ENCODE peak calls at places on chromosomes 4 and X, in five cellular contexts. U is nephron progenitor cell, J is spleen, H is NB4, B is progenitor cell of endocrine pancreas. V is an unnamed sample.
A peak's percentile ranks its signal among the peaks of the same experiment; 100 is the strongest.

GRCh38 chr4:103482471-103482870 is 237.3 kb downstream of the TACR3 start:
- DNase-seq in U (no peak), H (no peak), B (no peak), J (no peak), V (no peak)

GRCh38 chr4:144591401-144591800 is 54.6 kb upstream of the HHIP start:
- DNase-seq in B (no peak), U (no peak), H (no peak), J (no peak), V (no peak)

GRCh38 chr4:61541474-61541873 is 341.3 kb downstream of the ADGRL3 start:
- DNase-seq in U (no peak), J (no peak), B (no peak), H (no peak), V (no peak)

GRCh38 chrX:31483336-31483735 is 411.5 kb upstream of the FTHL17 start:
- DNase-seq in B (no peak), J (no peak), H (no peak), U (no peak), V (no peak)

GRCh38 chr4:25861951-25862410 is 807 bp downstream of the SEL1L3 start:
- DNase-seq in J (no peak), H (peak; percentile 74), B (no peak), U (peak; percentile 33), V (no peak)

GRCh38 chr4:3302164-3302785 is 9.5 kb downstream of the RGS12 start:
- DNase-seq in H (peak; percentile 67), U (no peak), B (no peak), J (peak; percentile 87), V (no peak)

GRCh38 chrX:85084770-85085393 is 81.2 kb downstream of the APOOL start:
- DNase-seq in H (peak; percentile 32), U (peak; percentile 25), J (no peak), B (no peak), V (no peak)

GRCh38 chr4:90528551-90528950 is 401.4 kb downstream of the CCSER1 start:
- DNase-seq in J (no peak), B (no peak), H (no peak), U (no peak), V (no peak)

GRCh38 chrX:19673334-19674040 is 158.2 kb upstream of the MAP3K15 start:
- DNase-seq in J (no peak), U (no peak), B (no peak), H (peak; percentile 57), V (no peak)

GRCh38 chr4:24763631-24764302 is 31.6 kb upstream of the SOD3 start:
- DNase-seq in H (no peak), J (no peak), B (no peak), U (no peak), V (no peak)

GRCh38 chrX:48683411-48683982 is at the start of gene WAS:
- DNase-seq in J (peak; percentile 87), B (no peak), U (no peak), H (peak; percentile 89), V (no peak)

GRCh38 chrX:68683580-68683979 is 36.1 kb downstream of the STARD8 start:
- DNase-seq in H (no peak), J (no peak), B (no peak), U (no peak), V (no peak)

GRCh38 chrX:68018248-68019203 is 414.8 kb downstream of the OPHN1 start:
- DNase-seq in B (no peak), H (peak; percentile 35), U (peak; percentile 25), J (no peak), V (no peak)

GRCh38 chr4:182929296-182929695 is 12.1 kb upstream of the DCTD start:
- DNase-seq in J (no peak), B (no peak), U (no peak), H (no peak), V (no peak)

GRCh38 chr4:21290562-21290961 is 590.3 kb downstream of the PACRGL start:
- DNase-seq in J (no peak), U (no peak), B (no peak), H (peak; percentile 19), V (no peak)

GRCh38 chr4:56902703-56903102 is 5.0 kb upstream of the REST start:
- DNase-seq in B (no peak), H (no peak), U (no peak), J (no peak), V (no peak)

GRCh38 chrX:87732133-87732532 is 214.5 kb downstream of the KLHL4 start:
- DNase-seq in J (no peak), U (no peak), B (no peak), H (no peak), V (no peak)

GRCh38 chr4:42048394-42048793 is 58.1 kb downstream of the SLC30A9 start:
- DNase-seq in J (no peak), U (no peak), B (no peak), H (no peak), V (no peak)

GRCh38 chr4:80072607-80073361 is at the start of gene ANTXR2:
- DNase-seq in J (peak; percentile 95), B (peak; percentile 69), U (peak; percentile 80), H (peak; percentile 94), V (peak; percentile 83)

GRCh38 chr4:3642806-3643517 is 110.7 kb upstream of the LRPAP1 start:
- DNase-seq in U (no peak), B (no peak), J (peak; percentile 61), H (no peak), V (no peak)

GRCh38 chr4:15888515-15888914 is 50.0 kb downstream of the FGFBP1 start:
- DNase-seq in H (peak; percentile 70), J (no peak), U (no peak), B (no peak), V (no peak)

GRCh38 chrX:44906041-44906440 is 33.1 kb downstream of the KDM6A start:
- DNase-seq in J (peak; percentile 43), U (no peak), B (no peak), H (no peak), V (no peak)

GRCh38 chrX:65644621-65645287 is 22.7 kb upstream of the MSN start:
- DNase-seq in H (peak; percentile 35), B (no peak), J (no peak), U (no peak), V (no peak)

GRCh38 chr4:128228778-128229457 is 58.7 kb downstream of the PGRMC2 start:
- DNase-seq in J (no peak), H (no peak), U (no peak), B (no peak), V (no peak)

GRCh38 chr4:145298885-145299284 is 118.5 kb upstream of the OTUD4 start:
- DNase-seq in J (no peak), U (no peak), B (no peak), H (peak; percentile 29), V (no peak)

GRCh38 chr4:56414135-56414675 is 21.2 kb downstream of the PPAT start:
- DNase-seq in U (no peak), H (no peak), J (no peak), B (no peak), V (no peak)

GRCh38 chr4:137861682-137862081 is 329.4 kb upstream of the PCDH18 start:
- DNase-seq in U (no peak), J (no peak), B (no peak), H (peak; percentile 8), V (no peak)

DNA sequence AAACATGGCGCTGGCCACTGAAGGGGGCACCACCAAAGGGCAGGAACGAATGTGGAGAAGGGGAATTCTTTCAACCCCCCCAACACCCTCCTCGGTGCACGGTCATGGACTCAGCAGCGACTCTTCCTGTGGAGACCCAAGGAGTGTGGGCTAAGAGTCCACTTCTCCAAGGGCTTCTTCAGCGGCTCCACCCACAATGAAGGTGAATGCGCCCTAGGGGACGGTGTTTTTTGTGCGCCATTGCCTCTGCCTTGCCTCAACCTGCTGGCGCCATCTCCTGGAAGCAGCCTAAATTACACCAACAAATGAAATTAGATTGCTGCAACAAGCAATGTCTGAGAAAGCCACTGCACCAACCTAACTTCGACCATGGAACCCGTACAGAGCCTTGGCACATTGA is 169.2 kb upstream of the MAGEB18 start:
- DNase-seq in H (peak; percentile 41), J (no peak), B (no peak), U (peak; percentile 53), V (no peak)
- TF ChIP-seq CTCF in H (peak; percentile 47), J (no peak), B (peak; percentile 49), U (peak; percentile 32), V (peak; percentile 66)

DNA sequence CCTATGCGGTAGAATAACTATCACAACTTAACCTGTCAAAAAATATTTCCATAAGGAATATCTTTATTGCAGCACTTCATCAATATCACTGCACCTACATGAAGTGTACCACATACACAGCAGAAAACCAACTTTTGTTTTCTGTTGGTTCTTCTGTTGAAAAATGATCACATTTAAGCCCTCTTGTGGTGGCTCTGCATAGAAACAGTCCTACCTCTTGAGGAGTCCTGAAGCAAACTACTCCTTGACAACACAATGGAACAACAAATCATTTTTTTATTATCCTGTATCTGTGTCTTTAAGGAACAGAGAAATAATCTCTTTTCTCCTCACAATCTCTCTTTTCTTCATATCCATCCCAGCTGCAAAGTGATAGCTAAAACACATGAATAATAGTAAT is 39.8 kb upstream of the ATOH1 start:
- DNase-seq in B (no peak), J (no peak), U (no peak), H (peak; percentile 15), V (no peak)
- TF ChIP-seq CTCF in B (peak; percentile 70), J (no peak), U (peak; percentile 51), H (peak; percentile 22), V (peak; percentile 80)

GRCh38 chr4:125315571-125316390 is 1.0 kb downstream of the FAT4 start:
- DNase-seq in H (peak; percentile 10), J (peak; percentile 79), U (peak; percentile 71), B (peak; percentile 45), V (peak; percentile 81)
- TF ChIP-seq CTCF in H (no peak), J (no peak), U (no peak), B (peak; percentile 35), V (peak; percentile 37)

DNA sequence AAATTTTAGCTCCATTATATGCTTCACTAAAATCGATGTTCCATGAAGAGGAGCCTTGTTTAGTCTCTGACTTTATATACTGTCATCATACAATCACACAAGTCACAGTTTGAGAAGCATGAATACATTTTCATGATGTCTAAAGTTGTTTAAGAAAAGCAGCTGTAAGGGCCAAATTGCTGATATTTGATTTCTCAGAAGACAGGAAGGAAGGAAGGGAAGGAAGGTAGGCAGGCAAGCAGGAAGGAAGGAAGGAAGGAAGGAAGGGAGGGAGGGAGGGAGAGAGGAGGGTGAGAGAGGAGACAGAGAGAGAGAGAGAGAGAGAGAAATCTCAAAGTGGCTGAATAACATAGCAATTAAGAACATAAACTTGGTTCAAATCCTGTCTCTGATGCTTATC is 153.7 kb downstream of the RTL9 start:
- DNase-seq in U (no peak), H (no peak), J (no peak), B (no peak), V (no peak)
- TF ChIP-seq CTCF in U (no peak), H (no peak), J (no peak), B (no peak), V (no peak)

GRCh38 chrX:72142094-72142843 is 10.6 kb upstream of the RTL5 start:
- DNase-seq in H (no peak), U (no peak), J (no peak), B (no peak), V (no peak)

GRCh38 chrX:72141372-72142004 is 9.8 kb upstream of the RTL5 start:
- DNase-seq in H (no peak), U (no peak), B (no peak), J (no peak), V (no peak)

GRCh38 chrX:72145181-72145580 is 13.5 kb upstream of the RTL5 start:
- DNase-seq in U (no peak), H (no peak), J (no peak), B (no peak), V (no peak)

GRCh38 chrX:72142931-72143709 is 11.4 kb upstream of the RTL5 start:
- DNase-seq in J (no peak), B (no peak), H (peak; percentile 73), U (no peak), V (no peak)

GRCh38 chrX:72146527-72146926 is 14.8 kb upstream of the RTL5 start:
- DNase-seq in J (no peak), H (no peak), B (no peak), U (no peak), V (no peak)
- TF ChIP-seq CTCF in J (no peak), H (no peak), B (no peak), U (no peak), V (no peak)

V was measured in type B pancreatic cell.